ENCODE peak calls at places on chromosomes 12 and 14, in ten cellular contexts. One of them, this sample, is unnamed.

GRCh38 chr14:104428860-104429259 is 150.7 kb upstream of the C14orf180 start:
- DNase-seq in neural crest cell: no peak
- DNase-seq in CD4-positive, alpha-beta memory T cell: no peak
- DNase-seq in effector memory CD8-positive, alpha-beta T cell: no peak
- DNase-seq in activated naive CD8-positive, alpha-beta T cell treated with anti-CD3 and anti-CD28 coated beads, Interleukin-2, amount 50 U/mL, for 24 hours: no peak
- DNase-seq in mesothelial cell of epicardium: no peak
- DNase-seq in stomach: no peak
- DNase-seq in erythroblast: no peak
- DNase-seq in GM12865: no peak
- DNase-seq in DMS53: no peak
- DNase-seq in this sample: no peak

GRCh38 chr14:78519863-78520262 is 349.7 kb downstream of the NRXN3 start:
- DNase-seq in neural crest cell: peak; percentile 68
- DNase-seq in stomach: no peak
- DNase-seq in CD4-positive, alpha-beta memory T cell: no peak
- DNase-seq in erythroblast: peak; percentile 62
- DNase-seq in DMS53: peak; percentile 27
- DNase-seq in GM12865: peak; percentile 48
- DNase-seq in effector memory CD8-positive, alpha-beta T cell: no peak
- DNase-seq in activated naive CD8-positive, alpha-beta T cell treated with anti-CD3 and anti-CD28 coated beads, Interleukin-2, amount 50 U/mL, for 24 hours: peak; percentile 13
- DNase-seq in mesothelial cell of epicardium: peak; percentile 31
- DNase-seq in this sample: no peak

GRCh38 chr14:52031781-52032180 is 37.1 kb downstream of the NID2 start:
- DNase-seq in activated naive CD8-positive, alpha-beta T cell treated with anti-CD3 and anti-CD28 coated beads, Interleukin-2, amount 50 U/mL, for 24 hours: no peak
- DNase-seq in GM12865: no peak
- DNase-seq in erythroblast: no peak
- DNase-seq in effector memory CD8-positive, alpha-beta T cell: no peak
- DNase-seq in CD4-positive, alpha-beta memory T cell: no peak
- DNase-seq in neural crest cell: no peak
- DNase-seq in mesothelial cell of epicardium: no peak
- DNase-seq in stomach: no peak
- DNase-seq in DMS53: no peak
- DNase-seq in this sample: peak; percentile 74

GRCh38 chr14:68941820-68942219 is 37.3 kb downstream of the ACTN1 start:
- DNase-seq in DMS53: peak; percentile 16
- DNase-seq in stomach: peak; percentile 34
- DNase-seq in CD4-positive, alpha-beta memory T cell: no peak
- DNase-seq in effector memory CD8-positive, alpha-beta T cell: no peak
- DNase-seq in mesothelial cell of epicardium: no peak
- DNase-seq in erythroblast: no peak
- DNase-seq in GM12865: no peak
- DNase-seq in activated naive CD8-positive, alpha-beta T cell treated with anti-CD3 and anti-CD28 coated beads, Interleukin-2, amount 50 U/mL, for 24 hours: no peak
- DNase-seq in neural crest cell: no peak
- DNase-seq in this sample: no peak

GRCh38 chr14:100526057-100526456 is 61.2 kb downstream of the BEGAIN start:
- DNase-seq in neural crest cell: no peak
- DNase-seq in stomach: no peak
- DNase-seq in mesothelial cell of epicardium: no peak
- DNase-seq in DMS53: no peak
- DNase-seq in erythroblast: no peak
- DNase-seq in GM12865: no peak
- DNase-seq in CD4-positive, alpha-beta memory T cell: no peak
- DNase-seq in effector memory CD8-positive, alpha-beta T cell: no peak
- DNase-seq in activated naive CD8-positive, alpha-beta T cell treated with anti-CD3 and anti-CD28 coated beads, Interleukin-2, amount 50 U/mL, for 24 hours: no peak
- DNase-seq in this sample: no peak

GRCh38 chr12:111443586-111443985 is 37.9 kb downstream of the SH2B3 start:
- DNase-seq in stomach: peak; percentile 21
- DNase-seq in mesothelial cell of epicardium: no peak
- DNase-seq in effector memory CD8-positive, alpha-beta T cell: no peak
- DNase-seq in neural crest cell: no peak
- DNase-seq in DMS53: no peak
- DNase-seq in erythroblast: no peak
- DNase-seq in CD4-positive, alpha-beta memory T cell: no peak
- DNase-seq in activated naive CD8-positive, alpha-beta T cell treated with anti-CD3 and anti-CD28 coated beads, Interleukin-2, amount 50 U/mL, for 24 hours: peak; percentile 52
- DNase-seq in GM12865: peak; percentile 59
- DNase-seq in this sample: no peak

GRCh38 chr12:53336137-53336785 is at the start of gene SP7:
- DNase-seq in GM12865: no peak
- DNase-seq in erythroblast: no peak
- DNase-seq in mesothelial cell of epicardium: no peak
- DNase-seq in stomach: no peak
- DNase-seq in activated naive CD8-positive, alpha-beta T cell treated with anti-CD3 and anti-CD28 coated beads, Interleukin-2, amount 50 U/mL, for 24 hours: no peak
- DNase-seq in CD4-positive, alpha-beta memory T cell: no peak
- DNase-seq in DMS53: peak; percentile 28
- DNase-seq in neural crest cell: no peak
- DNase-seq in effector memory CD8-positive, alpha-beta T cell: no peak
- DNase-seq in this sample: no peak

GRCh38 chr12:69534389-69534822 is 50.9 kb upstream of the CCT2 start:
- DNase-seq in CD4-positive, alpha-beta memory T cell: no peak
- DNase-seq in activated naive CD8-positive, alpha-beta T cell treated with anti-CD3 and anti-CD28 coated beads, Interleukin-2, amount 50 U/mL, for 24 hours: peak; percentile 22
- DNase-seq in DMS53: peak; percentile 55
- DNase-seq in neural crest cell: peak; percentile 26
- DNase-seq in erythroblast: no peak
- DNase-seq in mesothelial cell of epicardium: peak; percentile 22
- DNase-seq in effector memory CD8-positive, alpha-beta T cell: no peak
- DNase-seq in stomach: no peak
- DNase-seq in GM12865: peak; percentile 57
- DNase-seq in this sample: peak; percentile 92

GRCh38 chr14:77613207-77613606 is 3.2 kb downstream of the SPTLC2 start:
- DNase-seq in CD4-positive, alpha-beta memory T cell: no peak
- DNase-seq in activated naive CD8-positive, alpha-beta T cell treated with anti-CD3 and anti-CD28 coated beads, Interleukin-2, amount 50 U/mL, for 24 hours: no peak
- DNase-seq in erythroblast: peak; percentile 10
- DNase-seq in neural crest cell: no peak
- DNase-seq in effector memory CD8-positive, alpha-beta T cell: no peak
- DNase-seq in mesothelial cell of epicardium: no peak
- DNase-seq in GM12865: no peak
- DNase-seq in stomach: no peak
- DNase-seq in DMS53: no peak
- DNase-seq in this sample: no peak

GRCh38 chr12:93857279-93857894 is 180.2 kb downstream of the CRADD start:
- DNase-seq in erythroblast: peak; percentile 15
- DNase-seq in DMS53: no peak
- DNase-seq in effector memory CD8-positive, alpha-beta T cell: no peak
- DNase-seq in stomach: no peak
- DNase-seq in neural crest cell: no peak
- DNase-seq in GM12865: no peak
- DNase-seq in CD4-positive, alpha-beta memory T cell: no peak
- DNase-seq in activated naive CD8-positive, alpha-beta T cell treated with anti-CD3 and anti-CD28 coated beads, Interleukin-2, amount 50 U/mL, for 24 hours: no peak
- DNase-seq in mesothelial cell of epicardium: no peak
- DNase-seq in this sample: no peak

GRCh38 chr14:72810201-72810600 is 83.7 kb downstream of the DPF3 start:
- DNase-seq in CD4-positive, alpha-beta memory T cell: peak; percentile 83
- DNase-seq in GM12865: no peak
- DNase-seq in activated naive CD8-positive, alpha-beta T cell treated with anti-CD3 and anti-CD28 coated beads, Interleukin-2, amount 50 U/mL, for 24 hours: peak; percentile 74
- DNase-seq in mesothelial cell of epicardium: no peak
- DNase-seq in effector memory CD8-positive, alpha-beta T cell: peak; percentile 47
- DNase-seq in DMS53: no peak
- DNase-seq in erythroblast: no peak
- DNase-seq in stomach: no peak
- DNase-seq in neural crest cell: no peak
- DNase-seq in this sample: no peak

GRCh38 chr12:53552346-53553327 is 45.4 kb upstream of the NPFF start:
- DNase-seq in effector memory CD8-positive, alpha-beta T cell: no peak
- DNase-seq in neural crest cell: no peak
- DNase-seq in GM12865: no peak
- DNase-seq in activated naive CD8-positive, alpha-beta T cell treated with anti-CD3 and anti-CD28 coated beads, Interleukin-2, amount 50 U/mL, for 24 hours: no peak
- DNase-seq in DMS53: no peak
- DNase-seq in stomach: no peak
- DNase-seq in CD4-positive, alpha-beta memory T cell: no peak
- DNase-seq in erythroblast: no peak
- DNase-seq in mesothelial cell of epicardium: no peak
- DNase-seq in this sample: peak; percentile 87

GRCh38 chr12:63151898-63152700 is 1.1 kb upstream of the AVPR1A start:
- DNase-seq in erythroblast: peak; percentile 72
- DNase-seq in CD4-positive, alpha-beta memory T cell: no peak
- DNase-seq in mesothelial cell of epicardium: peak; percentile 20
- DNase-seq in activated naive CD8-positive, alpha-beta T cell treated with anti-CD3 and anti-CD28 coated beads, Interleukin-2, amount 50 U/mL, for 24 hours: peak; percentile 13
- DNase-seq in DMS53: peak; percentile 91
- DNase-seq in stomach: no peak
- DNase-seq in neural crest cell: peak; percentile 55
- DNase-seq in effector memory CD8-positive, alpha-beta T cell: no peak
- DNase-seq in GM12865: peak; percentile 49
- DNase-seq in this sample: peak; percentile 35

GRCh38 chr14:74915426-74915825 is 7.6 kb downstream of the RPS6KL1 start:
- DNase-seq in activated naive CD8-positive, alpha-beta T cell treated with anti-CD3 and anti-CD28 coated beads, Interleukin-2, amount 50 U/mL, for 24 hours: no peak
- DNase-seq in neural crest cell: no peak
- DNase-seq in CD4-positive, alpha-beta memory T cell: no peak
- DNase-seq in DMS53: no peak
- DNase-seq in GM12865: no peak
- DNase-seq in mesothelial cell of epicardium: no peak
- DNase-seq in effector memory CD8-positive, alpha-beta T cell: no peak
- DNase-seq in erythroblast: no peak
- DNase-seq in stomach: no peak
- DNase-seq in this sample: no peak

GRCh38 chr12:117098361-117099217 is 627 bp downstream of the TESC start:
- DNase-seq in activated naive CD8-positive, alpha-beta T cell treated with anti-CD3 and anti-CD28 coated beads, Interleukin-2, amount 50 U/mL, for 24 hours: peak; percentile 48
- DNase-seq in neural crest cell: no peak
- DNase-seq in DMS53: peak; percentile 77
- DNase-seq in effector memory CD8-positive, alpha-beta T cell: no peak
- DNase-seq in stomach: peak; percentile 75
- DNase-seq in CD4-positive, alpha-beta memory T cell: peak; percentile 45
- DNase-seq in mesothelial cell of epicardium: no peak
- DNase-seq in GM12865: peak; percentile 68
- DNase-seq in erythroblast: peak; percentile 77
- DNase-seq in this sample: no peak

GRCh38 chr12:7758346-7758745 is 6.7 kb upstream of the NANOGNB start:
- DNase-seq in DMS53: no peak
- DNase-seq in effector memory CD8-positive, alpha-beta T cell: no peak
- DNase-seq in GM12865: no peak
- DNase-seq in neural crest cell: no peak
- DNase-seq in activated naive CD8-positive, alpha-beta T cell treated with anti-CD3 and anti-CD28 coated beads, Interleukin-2, amount 50 U/mL, for 24 hours: no peak
- DNase-seq in erythroblast: no peak
- DNase-seq in CD4-positive, alpha-beta memory T cell: no peak
- DNase-seq in stomach: no peak
- DNase-seq in mesothelial cell of epicardium: no peak
- DNase-seq in this sample: no peak

GRCh38 chr12:67853204-67853603 is 136.0 kb upstream of the IFNG-AS1 start:
- DNase-seq in GM12865: no peak
- DNase-seq in mesothelial cell of epicardium: no peak
- DNase-seq in effector memory CD8-positive, alpha-beta T cell: no peak
- DNase-seq in activated naive CD8-positive, alpha-beta T cell treated with anti-CD3 and anti-CD28 coated beads, Interleukin-2, amount 50 U/mL, for 24 hours: no peak
- DNase-seq in erythroblast: no peak
- DNase-seq in stomach: no peak
- DNase-seq in neural crest cell: no peak
- DNase-seq in CD4-positive, alpha-beta memory T cell: no peak
- DNase-seq in DMS53: no peak
- DNase-seq in this sample: no peak

GRCh38 chr12:14833952-14834351 is 9.4 kb downstream of the ART4 start:
- DNase-seq in GM12865: no peak
- DNase-seq in activated naive CD8-positive, alpha-beta T cell treated with anti-CD3 and anti-CD28 coated beads, Interleukin-2, amount 50 U/mL, for 24 hours: no peak
- DNase-seq in neural crest cell: no peak
- DNase-seq in erythroblast: peak; percentile 47
- DNase-seq in CD4-positive, alpha-beta memory T cell: no peak
- DNase-seq in effector memory CD8-positive, alpha-beta T cell: no peak
- DNase-seq in stomach: no peak
- DNase-seq in DMS53: peak; percentile 17
- DNase-seq in mesothelial cell of epicardium: no peak
- DNase-seq in this sample: no peak

GRCh38 chr12:89825591-89826449 is 117.2 kb upstream of the ATP2B1 start:
- DNase-seq in GM12865: peak; percentile 54
- DNase-seq in neural crest cell: no peak
- DNase-seq in erythroblast: peak; percentile 56
- DNase-seq in mesothelial cell of epicardium: no peak
- DNase-seq in effector memory CD8-positive, alpha-beta T cell: no peak
- DNase-seq in stomach: no peak
- DNase-seq in activated naive CD8-positive, alpha-beta T cell treated with anti-CD3 and anti-CD28 coated beads, Interleukin-2, amount 50 U/mL, for 24 hours: no peak
- DNase-seq in CD4-positive, alpha-beta memory T cell: peak; percentile 29
- DNase-seq in DMS53: peak; percentile 69
- DNase-seq in this sample: no peak

GRCh38 chr12:58148405-58148804 is 207.0 kb downstream of the ATP23 start:
- DNase-seq in mesothelial cell of epicardium: no peak
- DNase-seq in activated naive CD8-positive, alpha-beta T cell treated with anti-CD3 and anti-CD28 coated beads, Interleukin-2, amount 50 U/mL, for 24 hours: no peak
- DNase-seq in stomach: no peak
- DNase-seq in effector memory CD8-positive, alpha-beta T cell: no peak
- DNase-seq in neural crest cell: no peak
- DNase-seq in GM12865: no peak
- DNase-seq in erythroblast: peak; percentile 21
- DNase-seq in DMS53: peak; percentile 98
- DNase-seq in CD4-positive, alpha-beta memory T cell: no peak
- DNase-seq in this sample: peak; percentile 63

GRCh38 chr12:13887774-13888388 is 93.5 kb downstream of the GRIN2B start:
- DNase-seq in mesothelial cell of epicardium: no peak
- DNase-seq in GM12865: no peak
- DNase-seq in CD4-positive, alpha-beta memory T cell: no peak
- DNase-seq in effector memory CD8-positive, alpha-beta T cell: no peak
- DNase-seq in DMS53: no peak
- DNase-seq in erythroblast: no peak
- DNase-seq in activated naive CD8-positive, alpha-beta T cell treated with anti-CD3 and anti-CD28 coated beads, Interleukin-2, amount 50 U/mL, for 24 hours: no peak
- DNase-seq in stomach: no peak
- DNase-seq in neural crest cell: no peak
- DNase-seq in this sample: no peak

GRCh38 chr14:37595809-37596595 is 573 bp downstream of the TTC6 start:
- DNase-seq in mesothelial cell of epicardium: no peak
- DNase-seq in GM12865: peak; percentile 4
- DNase-seq in CD4-positive, alpha-beta memory T cell: peak; percentile 76
- DNase-seq in neural crest cell: no peak
- DNase-seq in DMS53: peak; percentile 96
- DNase-seq in activated naive CD8-positive, alpha-beta T cell treated with anti-CD3 and anti-CD28 coated beads, Interleukin-2, amount 50 U/mL, for 24 hours: peak; percentile 66
- DNase-seq in stomach: peak; percentile 68
- DNase-seq in effector memory CD8-positive, alpha-beta T cell: no peak
- DNase-seq in erythroblast: peak; percentile 40
- DNase-seq in this sample: no peak

GRCh38 chr14:98208074-98208675 is 1063.8 kb downstream of the BCL11B start:
- DNase-seq in DMS53: no peak
- DNase-seq in activated naive CD8-positive, alpha-beta T cell treated with anti-CD3 and anti-CD28 coated beads, Interleukin-2, amount 50 U/mL, for 24 hours: no peak
- DNase-seq in stomach: no peak
- DNase-seq in neural crest cell: no peak
- DNase-seq in GM12865: peak; percentile 73
- DNase-seq in mesothelial cell of epicardium: no peak
- DNase-seq in CD4-positive, alpha-beta memory T cell: no peak
- DNase-seq in erythroblast: no peak
- DNase-seq in effector memory CD8-positive, alpha-beta T cell: no peak
- DNase-seq in this sample: no peak

GRCh38 chr14:68544150-68544892 is 248.5 kb downstream of the ZFP36L1 start:
- DNase-seq in DMS53: no peak
- DNase-seq in effector memory CD8-positive, alpha-beta T cell: no peak
- DNase-seq in mesothelial cell of epicardium: no peak
- DNase-seq in erythroblast: no peak
- DNase-seq in CD4-positive, alpha-beta memory T cell: no peak
- DNase-seq in activated naive CD8-positive, alpha-beta T cell treated with anti-CD3 and anti-CD28 coated beads, Interleukin-2, amount 50 U/mL, for 24 hours: no peak
- DNase-seq in stomach: peak; percentile 72
- DNase-seq in neural crest cell: no peak
- DNase-seq in GM12865: no peak
- DNase-seq in this sample: no peak

GRCh38 chr14:93301821-93302447 is 30.9 kb downstream of the BTBD7 start:
- DNase-seq in GM12865: no peak
- DNase-seq in CD4-positive, alpha-beta memory T cell: no peak
- DNase-seq in activated naive CD8-positive, alpha-beta T cell treated with anti-CD3 and anti-CD28 coated beads, Interleukin-2, amount 50 U/mL, for 24 hours: no peak
- DNase-seq in neural crest cell: no peak
- DNase-seq in mesothelial cell of epicardium: no peak
- DNase-seq in DMS53: no peak
- DNase-seq in stomach: no peak
- DNase-seq in effector memory CD8-positive, alpha-beta T cell: no peak
- DNase-seq in erythroblast: no peak
- DNase-seq in this sample: no peak

GRCh38 chr12:120905856-120906384 is 1.8 kb upstream of the SPPL3 start:
- DNase-seq in GM12865: no peak
- DNase-seq in neural crest cell: no peak
- DNase-seq in effector memory CD8-positive, alpha-beta T cell: no peak
- DNase-seq in CD4-positive, alpha-beta memory T cell: no peak
- DNase-seq in mesothelial cell of epicardium: no peak
- DNase-seq in activated naive CD8-positive, alpha-beta T cell treated with anti-CD3 and anti-CD28 coated beads, Interleukin-2, amount 50 U/mL, for 24 hours: no peak
- DNase-seq in DMS53: no peak
- DNase-seq in stomach: peak; percentile 36
- DNase-seq in erythroblast: no peak
- DNase-seq in this sample: no peak

GRCh38 chr12:67671419-67671818 is 22.9 kb downstream of the DYRK2 start:
- DNase-seq in erythroblast: no peak
- DNase-seq in activated naive CD8-positive, alpha-beta T cell treated with anti-CD3 and anti-CD28 coated beads, Interleukin-2, amount 50 U/mL, for 24 hours: no peak
- DNase-seq in stomach: no peak
- DNase-seq in neural crest cell: no peak
- DNase-seq in GM12865: no peak
- DNase-seq in mesothelial cell of epicardium: no peak
- DNase-seq in DMS53: no peak
- DNase-seq in CD4-positive, alpha-beta memory T cell: no peak
- DNase-seq in effector memory CD8-positive, alpha-beta T cell: no peak
- DNase-seq in this sample: no peak

GRCh38 chr12:50257226-50258166 is 25.8 kb downstream of the LIMA1 start:
- DNase-seq in erythroblast: no peak
- DNase-seq in mesothelial cell of epicardium: no peak
- DNase-seq in stomach: no peak
- DNase-seq in effector memory CD8-positive, alpha-beta T cell: no peak
- DNase-seq in GM12865: peak; percentile 18
- DNase-seq in neural crest cell: no peak
- DNase-seq in DMS53: peak; percentile 25
- DNase-seq in activated naive CD8-positive, alpha-beta T cell treated with anti-CD3 and anti-CD28 coated beads, Interleukin-2, amount 50 U/mL, for 24 hours: no peak
- DNase-seq in CD4-positive, alpha-beta memory T cell: no peak
- DNase-seq in this sample: peak; percentile 57

This sample was measured in G401.